ENCODE peak calls at places on chromosomes 12 and 14, in nine cellular contexts. E is ovary, M is T-helper 2 cell, B is EL, V is HepG2, S is iPS DF 6.9, Y is T follicular helper cell, L is GM23338, T is left cardiac atrium. F is an unnamed sample.

GRCh38 chr12:13661005-13661887 is 320.2 kb downstream of the GRIN2B start:
- DNase-seq in M (no peak), V (peak; percentile 17), L (peak; percentile 79), E (peak; percentile 28), Y (no peak), S (peak; percentile 22), T (peak; percentile 33), B (peak; percentile 50), F (peak; percentile 48)

GRCh38 chr12:133180669-133181068 is 626 bp upstream of the ZNF268 start:
- DNase-seq in E (no peak), V (no peak), S (no peak), T (no peak), L (no peak), Y (no peak), M (no peak), B (no peak), F (no peak)

GRCh38 chr14:59265808-59266207 is 77.3 kb downstream of the DAAM1 start:
- DNase-seq in B (peak; percentile 48), L (no peak), S (no peak), V (no peak), E (no peak), Y (no peak), M (no peak), T (no peak), F (no peak)

GRCh38 chr12:95634622-95635621 is 83.6 kb upstream of the USP44 start:
- DNase-seq in T (no peak), E (no peak), Y (no peak), M (no peak), L (no peak), S (no peak), B (peak; percentile 88), V (peak; percentile 82), F (no peak)

GRCh38 chr14:55237999-55238680 is 33.1 kb upstream of the FBXO34 start:
- DNase-seq in Y (no peak), B (no peak), V (no peak), L (no peak), M (no peak), T (no peak), S (no peak), E (no peak), F (no peak)

GRCh38 chr12:23399402-23399933 is 550.0 kb downstream of the SOX5 start:
- DNase-seq in T (no peak), Y (no peak), V (no peak), M (no peak), S (no peak), B (no peak), E (no peak), L (peak; percentile 23), F (no peak)

GRCh38 chr12:98373019-98373554 is 142.3 kb upstream of the TMPO start:
- DNase-seq in S (peak; percentile 43), T (no peak), V (peak; percentile 30), E (no peak), M (no peak), Y (no peak), L (peak; percentile 75), B (peak; percentile 43), F (peak; percentile 43)

GRCh38 chr12:10940389-10940788 is 1.3 kb upstream of the TAS2R14 start:
- DNase-seq in V (peak; percentile 23), M (no peak), L (no peak), Y (no peak), B (peak; percentile 85), T (no peak), E (no peak), S (no peak), F (no peak)

GRCh38 chr12:72296389-72296788 is 24.2 kb downstream of the TRHDE start:
- DNase-seq in B (peak; percentile 89), L (no peak), T (no peak), E (no peak), V (no peak), M (no peak), Y (no peak), S (no peak), F (no peak)

GRCh38 chr12:49264466-49264872 is 413 bp upstream of the TUBA1C start:
- DNase-seq in E (no peak), V (no peak), M (peak; percentile 21), T (no peak), B (peak; percentile 61), S (no peak), L (no peak), Y (peak; percentile 13), F (no peak)

GRCh38 chr12:114913871-114914801 is 230.2 kb upstream of the TBX3 start:
- DNase-seq in E (no peak), Y (no peak), L (no peak), S (no peak), V (no peak), T (no peak), B (peak; percentile 74), M (no peak), F (no peak)

GRCh38 chr14:104424406-104425072 is 155.0 kb upstream of the C14orf180 start:
- DNase-seq in V (no peak), L (no peak), M (no peak), E (peak; percentile 82), Y (no peak), B (no peak), T (no peak), S (no peak), F (no peak)

GRCh38 chr14:56304456-56304855 is 186.2 kb downstream of the PELI2 start:
- DNase-seq in B (no peak), M (no peak), Y (no peak), S (no peak), E (no peak), T (no peak), V (no peak), L (no peak), F (no peak)

GRCh38 chr14:47269788-47270492 is 405.5 kb downstream of the MDGA2 start:
- DNase-seq in L (no peak), Y (no peak), M (no peak), T (no peak), V (no peak), E (no peak), S (no peak), B (no peak), F (no peak)

GRCh38 chr12:24617471-24617870 is 331.4 kb downstream of the BCAT1 start:
- DNase-seq in E (no peak), V (no peak), L (no peak), T (no peak), B (peak; percentile 55), M (no peak), Y (no peak), S (no peak), F (no peak)

GRCh38 chr12:108313609-108314331 is 25.3 kb downstream of the CMKLR1 start:
- DNase-seq in V (peak; percentile 99), B (no peak), Y (no peak), T (peak; percentile 65), S (no peak), E (no peak), M (no peak), L (no peak), F (peak; percentile 45)

GRCh38 chr12:3242199-3242863 is 165.2 kb downstream of the TSPAN9 start:
- DNase-seq in S (no peak), Y (no peak), V (peak; percentile 21), T (peak; percentile 54), B (no peak), M (no peak), E (no peak), L (no peak), F (no peak)

GRCh38 chr12:46531804-46532203 is 159.2 kb upstream of the SLC38A2 start:
- DNase-seq in E (no peak), T (no peak), S (no peak), L (no peak), Y (no peak), M (no peak), B (no peak), V (no peak), F (no peak)

GRCh38 chr12:3398196-3398789 is 92.7 kb upstream of the PRMT8 start:
- DNase-seq in E (no peak), Y (no peak), L (no peak), M (no peak), B (no peak), V (no peak), S (no peak), T (no peak), F (peak; percentile 28)

GRCh38 chr12:53623986-53624385 is 2.2 kb downstream of the ATF7 start:
- DNase-seq in L (no peak), B (peak; percentile 39), V (peak; percentile 52), S (no peak), M (no peak), E (no peak), Y (no peak), T (no peak), F (no peak)

GRCh38 chr12:94263905-94264655 is 115.7 kb downstream of the PLXNC1 start:
- DNase-seq in B (no peak), V (no peak), T (no peak), E (no peak), L (peak; percentile 87), Y (no peak), M (no peak), S (peak; percentile 83), F (no peak)

GRCh38 chr12:14327717-14328116 is 37.8 kb upstream of the ATF7IP start:
- DNase-seq in S (no peak), L (no peak), T (no peak), B (peak; percentile 46), M (no peak), V (no peak), E (no peak), Y (no peak), F (no peak)

GRCh38 chr12:127926004-127926403 is 341.0 kb upstream of the TMEM132C start:
- DNase-seq in M (no peak), Y (no peak), L (peak; percentile 49), E (peak; percentile 33), S (no peak), B (peak; percentile 49), V (no peak), T (peak; percentile 51), F (no peak)

GRCh38 chr14:22052795-22053194 is 379.2 kb upstream of the OR4E1 start:
- DNase-seq in T (no peak), V (no peak), E (no peak), Y (no peak), S (no peak), L (peak; percentile 11), B (no peak), M (no peak), F (no peak)

GRCh38 chr12:54657048-54657696 is 9.0 kb upstream of the DCD start:
- DNase-seq in T (no peak), V (no peak), L (peak; percentile 4), M (no peak), B (no peak), E (no peak), Y (no peak), S (no peak), F (peak; percentile 15)

GRCh38 chr12:26872623-26873022 is 39.6 kb upstream of the ITPR2 start:
- DNase-seq in E (no peak), L (no peak), S (no peak), B (no peak), Y (no peak), V (no peak), M (no peak), T (no peak), F (no peak)

GRCh38 chr14:105165134-105165704 is 3.4 kb downstream of the JAG2 start:
- DNase-seq in T (no peak), L (no peak), E (no peak), B (no peak), M (no peak), S (no peak), Y (no peak), V (no peak), F (no peak)

GRCh38 chr14:29558516-29558915 is 369.1 kb downstream of the PRKD1 start:
- DNase-seq in B (peak; percentile 12), T (no peak), M (no peak), V (no peak), S (no peak), Y (no peak), L (no peak), E (no peak), F (no peak)

GRCh38 chr14:36057452-36058142 is 118.9 kb downstream of the PTCSC3 start:
- DNase-seq in E (no peak), L (no peak), M (no peak), T (no peak), S (no peak), V (no peak), B (no peak), Y (no peak), F (no peak)

GRCh38 chr14:70094106-70094505 is 94.6 kb downstream of the SLC8A3 start:
- DNase-seq in Y (no peak), T (no peak), S (no peak), V (no peak), B (no peak), E (no peak), M (no peak), L (no peak), F (no peak)

GRCh38 chr12:132658149-132658905 is 28.8 kb downstream of the POLE start:
- DNase-seq in E (no peak), T (no peak), B (no peak), M (no peak), L (no peak), Y (no peak), V (no peak), S (no peak), F (no peak)